ENCODE peak calls at places on chromosome 21, in ten cellular contexts. G, A, Z, J, K, V, D, W, U and B are unnamed samples. For H3K4me1, the result is how much of the 10 kb centered on the place peaks cover.

GRCh38 chr21:39867198-39867650 is at the start of gene PCP4:
- DNase-seq in K (peak), G (no peak), W (no peak), A (peak), V (peak), D (peak), J (peak), U (peak), Z (no peak), B (peak)

GRCh38 chr21:15065381-15066230 is 806 bp upstream of the NRIP1 start:
- DNase-seq in J (peak), D (peak), A (peak), U (peak), K (peak), G (peak), V (peak), Z (peak), W (peak), B (peak)

GRCh38 chr21:30233636-30234035 is 17.7 kb upstream of the CLDN8 start:
- DNase-seq in D (no peak), A (no peak), W (no peak), K (no peak), G (no peak), J (no peak), U (no peak), V (no peak), Z (no peak), B (no peak)

GRCh38 chr21:17501107-17502006 is 11.5 kb upstream of the CXADR start:
- DNase-seq in V (no peak), K (no peak), U (no peak), D (no peak), Z (no peak), A (no peak), G (no peak), W (no peak), J (no peak), B (peak)

GRCh38 chr21:31173881-31174555 is 135.7 kb upstream of the KRTAP19-8 start:
- DNase-seq in W (no peak), V (peak), U (peak), K (peak), Z (no peak), G (no peak), J (peak), A (peak), D (peak), B (no peak)

GRCh38 chr21:17848228-17848627 is 29.1 kb upstream of the C21orf91 start:
- DNase-seq in V (peak), D (peak), G (no peak), K (peak), J (no peak), U (peak), Z (peak), A (peak), W (peak), B (no peak)

GRCh38 chr21:28754127-28754611 is 238.5 kb downstream of the LTN1 start:
- DNase-seq in D (peak), G (peak), V (no peak), K (peak), W (peak), U (no peak), J (no peak), A (no peak), Z (no peak), B (no peak)

GRCh38 chr21:46207006-46207919 is 21.3 kb downstream of the LSS start:
- DNase-seq in K (no peak), D (no peak), U (peak), W (peak), A (peak), G (peak), V (no peak), Z (peak), J (no peak), B (no peak)

GRCh38 chr21:31732538-31732864 is 583 bp upstream of the SCAF4 start:
- DNase-seq in V (no peak), D (no peak), Z (no peak), U (no peak), A (no peak), K (no peak), J (no peak), W (no peak), G (no peak), B (no peak)

GRCh38 chr21:15062566-15062965 is 2.2 kb downstream of the NRIP1 start:
- DNase-seq in Z (no peak), U (no peak), K (peak), A (no peak), V (no peak), W (no peak), J (no peak), G (no peak), D (no peak), B (no peak)

GRCh38 chr21:16572032-16572431 is 842.2 kb downstream of the USP25 start:
- DNase-seq in K (no peak), A (no peak), J (no peak), Z (no peak), W (no peak), G (no peak), U (no peak), V (no peak), D (no peak), B (no peak)

GRCh38 chr21:43467785-43468184 is 40.9 kb upstream of the SIK1 start:
- DNase-seq in W (peak), U (peak), G (no peak), K (no peak), J (no peak), A (no peak), Z (peak), D (no peak), V (peak), B (no peak)

GRCh38 chr21:26840912-26841311 is 4.3 kb downstream of the ADAMTS1 start:
- DNase-seq in U (no peak), Z (no peak), K (peak), J (no peak), G (peak), V (peak), W (peak), D (peak), A (peak), B (no peak)

GRCh38 chr21:18840239-18840638 is 436.7 kb upstream of the TMPRSS15 start:
- DNase-seq in A (no peak), D (no peak), Z (no peak), G (no peak), K (no peak), V (no peak), J (no peak), U (no peak), W (no peak), B (no peak)

GRCh38 chr21:19535356-19535755 is 1131.8 kb upstream of the TMPRSS15 start:
- DNase-seq in U (no peak), A (no peak), Z (no peak), V (no peak), G (no peak), K (no peak), W (no peak), J (peak), D (no peak), B (no peak)

GRCh38 chr21:43866659-43867331 is 1.8 kb downstream of the AGPAT3 start:
- DNase-seq in D (no peak), W (peak), V (no peak), J (peak), G (no peak), Z (no peak), U (peak), K (no peak), A (no peak), B (peak)

GRCh38 chr21:35697321-35697808 is 363.0 kb downstream of the SETD4 start:
- DNase-seq in V (peak), D (peak), W (peak), A (peak), K (peak), Z (no peak), U (peak), J (no peak), G (peak), B (no peak)

GRCh38 chr21:45149021-45149420 is 74.6 kb downstream of the ADARB1 start:
- DNase-seq in G (no peak), J (no peak), W (peak), K (no peak), A (no peak), V (no peak), U (no peak), Z (no peak), D (no peak), B (no peak)

GRCh38 chr21:45152265-45152746 is 77.9 kb downstream of the ADARB1 start:
- DNase-seq in K (no peak), Z (no peak), G (no peak), V (no peak), W (peak), U (peak), D (no peak), J (peak), A (peak), B (no peak)

GRCh38 chr21:45153358-45154318 is 79.3 kb downstream of the ADARB1 start:
- DNase-seq in D (no peak), U (no peak), K (no peak), Z (no peak), A (no peak), G (no peak), V (no peak), W (peak), J (no peak), B (no peak)

GRCh38 chr21:45150630-45151265 is 76.4 kb downstream of the ADARB1 start:
- DNase-seq in J (no peak), G (no peak), V (no peak), U (no peak), A (peak), W (no peak), K (no peak), D (no peak), Z (no peak), B (no peak)

DNA sequence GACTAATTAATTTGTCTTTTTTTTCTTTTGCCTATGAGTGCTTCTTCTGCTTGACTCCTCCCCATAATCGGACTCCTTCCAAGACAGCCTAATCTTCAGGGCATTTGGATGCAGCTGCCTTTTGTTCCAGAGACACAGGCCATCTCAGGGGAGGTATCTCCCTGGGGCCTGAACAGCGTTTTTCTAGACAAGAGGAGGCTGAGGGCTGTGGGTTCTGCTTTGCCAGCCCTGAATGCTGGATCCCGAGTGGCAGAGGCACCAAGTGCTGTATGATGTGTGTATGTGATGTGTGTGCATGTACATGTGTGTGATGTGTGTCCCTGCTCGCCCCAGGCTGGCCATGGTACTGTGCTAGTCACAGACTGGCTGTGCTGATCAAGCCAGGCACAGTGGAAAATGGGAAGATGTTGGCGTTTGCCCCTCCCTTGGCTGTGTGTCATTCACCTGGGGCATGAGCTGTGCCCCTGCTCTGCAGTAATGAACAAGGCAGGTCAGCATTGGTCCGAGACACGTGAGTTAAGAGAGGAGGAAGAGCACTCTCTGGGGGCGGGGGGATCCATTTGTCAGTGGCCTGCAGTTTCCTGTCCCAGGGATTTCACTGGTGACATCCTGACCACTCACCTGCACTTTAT is 77.2 kb downstream of the ADARB1 start:
- DNase-seq in J (no peak), Z (no peak), G (no peak), K (peak), A (peak), W (peak), V (no peak), D (no peak), U (no peak), B (no peak)
- H3K4me3 ChIP-seq in J (no peak), Z (no peak), G (no peak), K (no peak), A (no peak), W (no peak), V (no peak), D (no peak), U (no peak), B (no peak)

GRCh38 chr21:34077888-34078287 is 4.5 kb downstream of the MRPS6 start:
- DNase-seq in A (no peak), Z (no peak), V (no peak), U (no peak), D (no peak), K (no peak), J (no peak), W (no peak), G (no peak), B (no peak)
- H3K4me1 ChIP-seq in A (under half), Z (under half), V (half or more), U (half or more), D (half or more), K (half or more), J (under half), W (under half), G (under half), B (under half)

GRCh38 chr21:41854426-41854995 is 24.6 kb downstream of the PRDM15 start:
- DNase-seq in G (no peak), A (no peak), Z (no peak), W (no peak), D (no peak), V (no peak), K (no peak), U (no peak), J (no peak), B (no peak)

GRCh38 chr21:41858466-41859296 is 20.5 kb downstream of the PRDM15 start:
- DNase-seq in K (no peak), G (no peak), V (no peak), D (no peak), J (no peak), U (no peak), W (no peak), A (peak), Z (no peak), B (no peak)

GRCh38 chr21:41859297-41859980 is 19.7 kb downstream of the PRDM15 start:
- DNase-seq in V (no peak), Z (no peak), A (peak), J (no peak), K (no peak), D (no peak), U (no peak), W (no peak), G (no peak), B (no peak)

GRCh38 chr21:41857771-41858300 is 21.3 kb downstream of the PRDM15 start:
- DNase-seq in W (no peak), Z (no peak), J (no peak), V (no peak), D (no peak), A (peak), K (no peak), U (no peak), G (no peak), B (no peak)

DNA sequence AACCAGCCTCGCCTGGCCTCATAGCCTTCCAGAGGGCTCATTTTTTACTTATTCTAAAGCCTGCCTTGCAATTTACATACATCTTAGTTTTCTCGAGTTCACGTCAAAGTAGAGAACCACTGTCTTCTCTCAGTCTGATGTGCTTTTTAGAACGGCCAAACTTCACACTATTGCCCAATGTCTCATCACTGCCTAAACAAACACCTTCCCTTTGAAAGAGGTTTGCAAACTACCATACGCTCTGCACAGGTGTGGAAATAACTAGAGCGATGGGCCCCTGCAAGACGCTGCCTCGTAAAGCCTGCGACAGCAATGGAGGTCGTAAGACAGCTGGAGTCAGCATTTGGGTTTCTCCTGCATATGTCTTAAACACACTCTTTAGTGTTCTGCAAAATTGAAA is 22.6 kb downstream of the PRDM15 start:
- DNase-seq in V (no peak), K (no peak), G (no peak), W (no peak), U (no peak), J (no peak), A (peak), D (no peak), Z (no peak), B (no peak)
- H3K4me3 ChIP-seq in V (no peak), K (no peak), G (no peak), W (no peak), U (no peak), J (no peak), A (no peak), D (no peak), Z (no peak), B (no peak)

GRCh38 chr21:33207471-33208149 is 22.1 kb upstream of the IFNAR2 start:
- DNase-seq in V (no peak), D (no peak), W (no peak), A (no peak), G (no peak), Z (no peak), J (no peak), K (no peak), U (no peak), B (no peak)
- H3K4me1 ChIP-seq in V (under half), D (under half), W (under half), A (under half), G (under half), Z (under half), J (under half), K (under half), U (under half), B (under half)

DNA sequence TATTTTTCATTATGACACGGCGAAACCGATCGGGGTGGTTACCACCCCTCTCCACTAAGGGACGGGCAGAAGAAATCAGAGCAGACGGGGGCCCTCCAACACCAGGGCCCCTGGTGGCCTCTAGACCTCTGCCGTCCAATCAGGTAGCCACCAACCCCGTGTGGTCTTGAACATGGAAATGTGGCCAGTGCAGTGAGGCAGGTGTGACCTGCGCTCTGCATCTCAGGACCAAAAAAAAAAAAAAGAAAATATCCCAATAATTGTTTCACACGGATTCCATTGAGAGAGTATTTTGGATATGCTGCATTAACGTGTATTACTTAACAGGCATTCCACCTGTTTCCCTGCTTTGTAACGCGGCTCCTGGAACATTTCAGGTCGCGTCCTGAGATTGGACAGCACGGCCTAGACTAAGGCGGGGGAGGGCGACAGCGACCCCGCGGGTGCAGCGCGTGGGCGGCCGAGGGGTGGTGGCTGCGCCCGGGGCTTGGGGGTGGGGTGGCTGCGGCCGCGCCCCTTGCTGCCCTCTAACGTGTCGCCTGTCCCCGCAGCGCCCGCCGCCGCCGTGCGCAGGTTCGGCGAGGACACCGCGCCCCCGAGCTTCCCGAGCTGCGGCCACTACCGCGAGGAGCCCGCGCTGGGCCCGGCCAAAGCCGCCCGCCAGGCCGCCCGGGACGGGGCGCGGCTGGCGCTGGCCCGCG is 48.3 kb downstream of the SIM2 start:
- DNase-seq in W (peak), U (no peak), J (peak), V (no peak), Z (no peak), G (no peak), A (no peak), D (no peak), K (no peak), B (peak)
- H3K4me3 ChIP-seq in W (no peak), U (no peak), J (peak), V (no peak), Z (no peak), G (no peak), A (peak), D (peak), K (peak), B (peak)

DNA sequence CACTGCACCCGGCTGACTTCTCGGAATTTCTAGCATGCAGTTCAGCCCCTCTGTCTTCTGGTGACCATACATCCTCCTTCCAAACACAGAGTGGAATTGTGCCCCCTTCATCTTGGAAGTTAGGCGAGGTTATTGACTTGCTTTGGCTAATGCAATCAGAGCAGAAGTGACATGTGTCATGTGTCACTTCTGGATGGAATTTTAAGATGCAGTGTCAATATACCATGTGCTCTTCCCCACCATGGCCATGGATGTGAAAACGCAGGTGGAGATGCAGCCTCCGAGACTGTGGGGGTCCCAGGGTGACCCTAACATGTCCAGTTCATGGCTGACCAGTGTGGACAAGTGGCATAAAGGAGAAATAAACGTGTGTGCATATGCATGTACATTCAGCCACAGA is 83.0 kb downstream of the KCNJ6 start:
- DNase-seq in Z (no peak), K (no peak), A (no peak), V (no peak), U (no peak), W (no peak), D (no peak), G (no peak), J (no peak), B (no peak)
- H3K4me1 ChIP-seq in Z (under half), K (under half), A (under half), V (under half), U (under half), W (under half), D (under half), G (under half), J (under half), B (under half)

DNA sequence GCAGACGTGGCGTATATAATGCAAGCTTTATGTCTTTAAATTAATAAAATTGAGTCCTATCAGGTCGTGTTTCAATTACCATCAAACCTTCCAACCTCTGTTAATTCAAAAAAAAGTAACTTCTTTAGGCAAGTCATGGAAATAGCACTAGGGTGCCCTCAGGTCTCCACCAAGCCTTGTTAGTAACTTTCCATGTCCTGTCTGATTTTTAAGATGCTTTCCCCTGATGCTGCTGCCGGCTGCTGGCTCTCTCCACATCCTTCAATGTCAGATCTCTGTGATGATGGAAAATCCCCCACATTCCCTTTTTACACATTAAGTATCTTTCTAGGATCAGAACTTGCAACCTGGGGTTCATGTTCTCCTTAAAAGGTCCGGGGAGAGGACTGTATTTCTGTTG is 3.0 kb downstream of the ERG start:
- DNase-seq in G (no peak), U (no peak), A (no peak), D (no peak), J (no peak), Z (no peak), V (no peak), K (no peak), W (no peak), B (no peak)
- H3K4me3 ChIP-seq in G (peak), U (no peak), A (peak), D (peak), J (no peak), Z (no peak), V (no peak), K (no peak), W (no peak), B (no peak)